ENCODE peak calls at places on chromosomes 16 and 17, in nine cellular contexts. Y, N, E, V, P, C, H, Q and L are unnamed samples.
A peak's percentile ranks its signal among the peaks of the same experiment; 100 is the strongest.

GRCh38 chr16:25109643-25110042 is 1.9 kb upstream of the LCMT1 start:
- DNase-seq in N (peak; percentile 91), H (peak; percentile 78), E (no peak), Y (no peak), V (peak; percentile 36), P (peak; percentile 79), Q (peak; percentile 76), C (peak; percentile 40), L (peak; percentile 78)

GRCh38 chr17:41377546-41377945 is 4.6 kb downstream of the KRT34 start:
- DNase-seq in Q (no peak), N (no peak), P (no peak), E (no peak), C (no peak), H (no peak), Y (no peak), V (no peak), L (peak; percentile 40)

GRCh38 chr17:32553168-32553567 is 66.4 kb downstream of the CDK5R1 start:
- DNase-seq in E (no peak), C (no peak), Y (no peak), Q (no peak), H (no peak), V (no peak), P (no peak), N (no peak), L (no peak)

GRCh38 chr16:46857261-46857962 is 26.4 kb upstream of the C16orf87 start:
- DNase-seq in P (peak; percentile 70), Q (no peak), E (peak; percentile 30), V (no peak), N (peak; percentile 77), H (peak; percentile 55), Y (no peak), C (peak; percentile 3), L (peak; percentile 58)

GRCh38 chr16:49701867-49702494 is 153.9 kb downstream of the ZNF423 start:
- DNase-seq in V (peak; percentile 73), Q (peak; percentile 88), Y (no peak), E (peak; percentile 26), N (peak; percentile 59), P (peak; percentile 86), C (peak; percentile 25), H (no peak), L (peak; percentile 4)

GRCh38 chr17:62998665-62999393 is 32.8 kb downstream of the TANC2 start:
- DNase-seq in Y (no peak), P (no peak), E (no peak), N (no peak), Q (no peak), H (no peak), V (no peak), C (no peak), L (no peak)

GRCh38 chr17:6173653-6174052 is 103.5 kb downstream of the WSCD1 start:
- DNase-seq in E (no peak), V (no peak), N (no peak), C (no peak), Q (no peak), H (no peak), P (no peak), Y (no peak), L (no peak)

GRCh38 chr17:55454906-55455474 is 33.4 kb upstream of the MMD start:
- DNase-seq in Q (no peak), E (peak; percentile 10), Y (no peak), C (no peak), P (no peak), V (no peak), H (peak; percentile 75), N (peak; percentile 93), L (peak; percentile 69)

GRCh38 chr17:12900474-12900873 is 111.2 kb downstream of the ARHGAP44 start:
- DNase-seq in P (no peak), C (no peak), Y (no peak), E (peak; percentile 22), N (no peak), H (no peak), V (no peak), Q (no peak), L (no peak)

GRCh38 chr16:10266809-10267208 is 84.6 kb upstream of the GRIN2A start:
- DNase-seq in Q (no peak), N (no peak), E (no peak), H (no peak), C (no peak), P (no peak), V (no peak), Y (peak; percentile 54), L (no peak)

GRCh38 chr16:50354629-50355456 is 13.9 kb downstream of the BRD7 start:
- DNase-seq in E (no peak), P (no peak), H (no peak), N (peak; percentile 53), V (no peak), C (no peak), Q (no peak), Y (no peak), L (peak; percentile 71)

GRCh38 chr17:7475764-7476422 is 3.5 kb downstream of the ZBTB4 start:
- DNase-seq in E (no peak), C (peak; percentile 79), N (peak; percentile 39), V (peak; percentile 74), Y (no peak), H (no peak), Q (peak; percentile 92), P (no peak), L (no peak)

GRCh38 chr16:1677942-1678499 is at the start of gene JPT2:
- DNase-seq in C (peak; percentile 91), P (peak; percentile 98), Q (peak; percentile 98), Y (peak; percentile 84), V (peak; percentile 91), N (peak; percentile 94), H (peak; percentile 95), E (peak; percentile 99), L (peak; percentile 98)
- H3K4me1 ChIP-seq in C (peaks cover 4% of the 10 kb centered on the region), P (no peaks in the 10 kb centered on the region), Q (peaks cover 6% of the 10 kb centered on the region), Y (no peaks in the 10 kb centered on the region), V (peaks cover 19% of the 10 kb centered on the region), N (peaks cover 7% of the 10 kb centered on the region), H (peaks cover 37% of the 10 kb centered on the region), E (peaks cover 2% of the 10 kb centered on the region), L (peaks cover 6% of the 10 kb centered on the region)

DNA sequence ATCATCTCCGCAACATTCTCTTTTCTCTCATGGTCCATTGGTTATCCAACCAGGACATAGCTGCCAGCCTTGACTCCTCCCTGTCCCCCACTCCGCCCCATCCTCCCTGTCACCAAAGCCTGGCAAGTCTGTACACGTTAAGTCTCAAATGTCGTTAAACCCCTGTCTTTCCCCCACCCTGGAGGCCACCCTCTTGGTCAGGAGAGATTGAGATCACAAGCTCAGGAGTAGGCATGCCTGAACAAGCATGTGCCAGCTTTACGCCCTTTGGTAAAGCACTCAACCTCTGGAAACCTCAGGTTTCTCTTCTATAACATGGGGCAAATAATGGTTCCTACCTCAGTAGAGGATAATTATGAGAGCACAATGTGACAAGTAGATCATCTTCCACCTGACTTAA is 38.1 kb upstream of the CCL1 start:
- DNase-seq in P (no peak), E (no peak), H (no peak), Y (no peak), N (no peak), V (no peak), Q (no peak), C (no peak), L (no peak)
- H3K4me1 ChIP-seq in P (no peaks in the 10 kb centered on the region), E (no peaks in the 10 kb centered on the region), H (no peaks in the 10 kb centered on the region), Y (no peaks in the 10 kb centered on the region), N (no peaks in the 10 kb centered on the region), V (no peaks in the 10 kb centered on the region), Q (no peaks in the 10 kb centered on the region), C (no peaks in the 10 kb centered on the region), L (no peaks in the 10 kb centered on the region)

GRCh38 chr17:64109400-64109799 is 20.5 kb downstream of the ERN1 start:
- DNase-seq in Q (no peak), N (no peak), E (no peak), H (no peak), C (no peak), Y (no peak), P (no peak), V (no peak), L (no peak)

GRCh38 chr17:64103751-64104364 is 26.1 kb downstream of the ERN1 start:
- DNase-seq in E (no peak), C (no peak), H (no peak), N (no peak), P (no peak), Q (no peak), Y (peak; percentile 55), V (no peak), L (no peak)

GRCh38 chr17:64110436-64111152 is 19.4 kb downstream of the ERN1 start:
- DNase-seq in Q (no peak), E (no peak), H (no peak), V (no peak), Y (no peak), N (no peak), C (no peak), P (no peak), L (no peak)

GRCh38 chr17:64106918-64107317 is 23.0 kb downstream of the ERN1 start:
- DNase-seq in P (no peak), H (no peak), N (no peak), E (no peak), Y (no peak), V (no peak), Q (no peak), C (no peak), L (no peak)

DNA sequence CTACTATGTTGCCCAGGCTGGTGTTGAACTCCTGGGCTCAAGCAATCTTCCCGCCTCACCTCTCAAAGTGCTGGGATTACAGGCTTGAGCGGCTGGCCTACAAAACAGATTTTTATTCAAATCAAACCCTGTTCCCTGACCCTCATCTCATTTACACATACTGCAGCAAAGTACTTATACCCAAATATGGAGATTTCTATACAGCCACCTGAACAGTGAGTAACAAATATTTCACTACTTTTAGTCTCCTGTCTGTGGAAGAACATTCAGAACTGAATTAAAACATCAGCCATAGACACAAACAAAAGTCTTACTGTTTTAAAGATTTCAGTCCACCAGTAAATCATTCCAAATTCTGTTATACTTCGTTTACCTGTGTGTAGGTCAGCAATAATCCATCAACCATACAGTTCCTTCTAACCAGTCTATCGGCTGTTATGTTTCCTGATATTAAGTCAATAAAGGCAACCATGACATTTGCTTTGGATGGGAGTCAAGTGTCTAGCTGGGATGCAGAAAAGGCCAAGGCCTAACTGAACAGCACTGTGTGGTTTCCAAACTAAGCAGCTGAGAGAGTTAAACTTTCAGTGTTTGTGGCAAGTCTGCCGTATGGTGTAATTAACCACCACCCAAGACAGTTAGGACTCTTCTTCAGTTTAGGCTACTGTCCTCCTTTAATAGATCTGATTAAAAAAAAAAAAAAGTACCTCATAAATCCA is 22.3 kb downstream of the ERN1 start:
- DNase-seq in H (no peak), Q (no peak), V (no peak), Y (no peak), C (no peak), N (no peak), E (peak; percentile 58), P (no peak), L (no peak)
- H3K4me1 ChIP-seq in H (peaks cover 60% of the 10 kb centered on the region), Q (no peaks in the 10 kb centered on the region), V (peaks cover 14% of the 10 kb centered on the region), Y (peaks cover 39% of the 10 kb centered on the region), C (peaks cover 6% of the 10 kb centered on the region), N (no peaks in the 10 kb centered on the region), E (peaks cover 14% of the 10 kb centered on the region), P (peaks cover 2% of the 10 kb centered on the region), L (peaks cover 43% of the 10 kb centered on the region)

DNA sequence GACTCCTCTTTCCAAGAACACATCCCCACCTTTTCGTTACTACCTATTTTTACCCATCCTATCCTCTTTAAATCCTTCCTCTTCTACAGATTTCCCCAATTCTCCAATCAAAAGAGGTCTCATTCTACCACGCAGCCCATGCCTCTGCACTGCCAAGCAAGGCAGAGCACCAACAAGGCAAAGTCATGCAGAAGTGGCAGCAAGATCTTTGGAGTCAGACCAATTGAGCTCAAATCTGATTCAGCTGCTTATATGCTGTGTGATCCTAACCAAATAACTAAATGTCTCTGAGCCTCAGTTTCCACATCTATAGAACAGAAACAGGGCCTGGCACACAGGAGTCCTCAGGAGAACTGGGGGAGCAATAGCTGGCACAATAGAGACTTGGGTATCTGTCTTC is 41.0 kb downstream of the TOM1L2 start:
- DNase-seq in V (no peak), Q (no peak), N (no peak), E (no peak), Y (no peak), P (peak; percentile 27), C (no peak), H (no peak), L (no peak)
- H3K4me1 ChIP-seq in V (peaks cover 98% of the 10 kb centered on the region), Q (peaks cover 37% of the 10 kb centered on the region), N (peaks cover 29% of the 10 kb centered on the region), E (peaks cover 4% of the 10 kb centered on the region), Y (no peaks in the 10 kb centered on the region), P (peaks cover 13% of the 10 kb centered on the region), C (peaks cover 54% of the 10 kb centered on the region), H (peaks cover 24% of the 10 kb centered on the region), L (peaks cover 72% of the 10 kb centered on the region)